ENCODE peak calls at places on chromosome 1, in eight cellular contexts. F is MM.1S, C is dorsolateral prefrontal cortex, M is mammary epithelial cell, G is body of pancreas, A is tibial artery, U is cardiac muscle cell, E is A673. N is an unnamed sample.

GRCh38 chr1:36350659-36351171 is 27.3 kb upstream of the EVA1B start:
- DNase-seq in M (peak; percentile 74), A (peak; percentile 86), G (no peak), F (no peak), U (no peak), E (peak; percentile 49), C (no peak), N (peak; percentile 78)

GRCh38 chr1:165717918-165718515 is 19.7 kb upstream of the ALDH9A1 start:
- DNase-seq in G (peak; percentile 63), M (peak; percentile 52), U (peak; percentile 53), F (peak; percentile 80), C (no peak), E (peak; percentile 70), A (no peak), N (peak; percentile 88)

GRCh38 chr1:216723274-216723780 is at the start of gene ESRRG:
- DNase-seq in C (peak; percentile 51), M (no peak), F (peak; percentile 77), A (no peak), G (peak; percentile 79), E (peak; percentile 43), U (peak; percentile 95), N (peak; percentile 7)

GRCh38 chr1:80633947-80634710 is 1166.6 kb upstream of the ADGRL2 start:
- DNase-seq in G (no peak), E (no peak), U (no peak), A (no peak), C (no peak), M (peak; percentile 2), F (no peak), N (no peak)

GRCh38 chr1:41386190-41386518 is 24.9 kb downstream of the FOXO6 start:
- DNase-seq in M (no peak), A (no peak), E (no peak), F (no peak), G (no peak), U (no peak), C (no peak), N (no peak)

GRCh38 chr1:199038188-199038587 is 399.3 kb downstream of the PTPRC start:
- DNase-seq in C (no peak), M (no peak), U (no peak), G (no peak), F (no peak), E (peak; percentile 50), A (no peak), N (no peak)

GRCh38 chr1:172185206-172185605 is 235.3 kb upstream of the C1orf105 start:
- DNase-seq in U (no peak), M (no peak), A (no peak), C (no peak), E (no peak), F (peak; percentile 83), G (no peak), N (peak; percentile 31)

GRCh38 chr1:49298304-49298703 is 521.6 kb upstream of the BEND5 start:
- DNase-seq in U (no peak), M (no peak), G (peak; percentile 61), E (peak; percentile 86), F (no peak), C (peak; percentile 46), A (no peak), N (peak; percentile 36)

GRCh38 chr1:226892534-226892895 is 22.1 kb downstream of the PSEN2 start:
- DNase-seq in A (peak; percentile 33), M (no peak), U (no peak), F (no peak), C (no peak), E (no peak), G (no peak), N (no peak)

GRCh38 chr1:29304025-29304684 is 67.8 kb downstream of the PTPRU start:
- DNase-seq in A (no peak), M (no peak), F (no peak), G (no peak), E (no peak), U (no peak), C (no peak), N (no peak)

GRCh38 chr1:228066416-228066815 is 16.1 kb upstream of the ARF1 start:
- DNase-seq in F (no peak), G (no peak), E (no peak), A (no peak), U (no peak), M (no peak), C (peak; percentile 24), N (no peak)

GRCh38 chr1:210239295-210240155 is 6.9 kb downstream of the SERTAD4 start:
- DNase-seq in U (peak; percentile 50), C (no peak), E (peak; percentile 61), G (peak; percentile 37), A (no peak), F (peak; percentile 20), M (peak; percentile 76), N (peak; percentile 66)

GRCh38 chr1:164805399-164805798 is 246.4 kb downstream of the PBX1 start:
- DNase-seq in G (no peak), U (no peak), M (no peak), F (no peak), A (no peak), C (no peak), E (no peak), N (peak; percentile 72)

GRCh38 chr1:207319207-207319606 is 2.3 kb upstream of the CD55 start:
- DNase-seq in C (no peak), G (no peak), A (no peak), F (no peak), U (no peak), E (no peak), M (no peak), N (no peak)

GRCh38 chr1:207321790-207322530 is 482 bp downstream of the CD55 start:
- DNase-seq in F (peak; percentile 19), A (no peak), E (no peak), M (no peak), G (peak; percentile 14), C (no peak), U (peak; percentile 11), N (peak; percentile 39)

GRCh38 chr1:207321045-207321789 is at the start of gene CD55:
- DNase-seq in M (peak; percentile 100), C (peak; percentile 85), E (peak; percentile 58), F (peak; percentile 98), A (peak; percentile 96), G (peak; percentile 92), U (peak; percentile 96), N (peak; percentile 97)

GRCh38 chr1:207327994-207328393 is 6.5 kb downstream of the CD55 start:
- DNase-seq in M (peak; percentile 55), G (no peak), E (no peak), U (no peak), C (no peak), F (no peak), A (no peak), N (peak; percentile 72)

GRCh38 chr1:207323425-207323976 is 2.0 kb downstream of the CD55 start:
- DNase-seq in G (no peak), M (no peak), U (no peak), A (no peak), E (no peak), F (no peak), C (no peak), N (no peak)
- H3K4me3 ChIP-seq in G (no peak overlapping the region), M (no peak overlapping the region), U (no peak overlapping the region), A (no peak overlapping the region), E (no peak overlapping the region), F (no peak overlapping the region), C (no peak overlapping the region), N (no peak overlapping the region)

DNA sequence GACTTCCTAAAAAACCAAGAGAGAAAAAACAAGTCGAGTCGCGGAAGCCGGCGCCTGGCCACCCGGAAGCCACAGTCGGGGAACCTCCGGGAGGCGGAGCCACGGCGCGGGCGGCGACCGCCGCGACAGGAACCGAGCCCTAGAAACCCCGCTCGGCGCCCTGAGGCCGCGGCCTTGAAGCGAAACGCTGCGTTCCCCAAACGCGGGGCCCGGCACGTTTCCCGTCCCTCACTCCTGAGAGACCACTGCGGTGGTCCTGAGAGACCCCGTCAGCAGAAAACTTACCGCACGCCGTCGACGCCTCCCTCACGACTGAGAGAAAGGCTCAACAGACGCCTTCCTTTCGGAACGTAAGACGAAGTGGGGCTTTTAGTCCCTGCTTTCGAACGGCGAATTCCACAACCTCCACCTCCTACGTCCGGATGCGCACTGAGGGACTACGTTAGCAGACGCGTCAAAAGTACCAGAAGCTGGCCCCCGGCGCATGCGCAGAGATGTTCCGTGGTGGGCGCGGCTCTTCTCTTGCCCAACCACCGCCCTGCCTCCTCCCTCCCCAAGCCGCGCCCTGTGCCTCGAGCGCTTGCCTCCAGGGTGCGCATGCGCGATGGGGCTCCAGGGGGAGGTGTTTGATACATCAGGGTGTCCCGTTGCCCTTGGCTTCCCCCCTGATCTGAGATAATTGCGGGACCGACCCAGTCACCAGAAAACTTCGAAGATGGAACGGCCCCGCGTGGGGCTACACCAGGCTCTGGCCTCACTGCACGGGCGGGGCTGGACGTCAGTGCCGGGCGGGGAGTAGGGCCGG is at the start of gene RSRP1:
- DNase-seq in G (peak; percentile 99), C (peak; percentile 99), F (peak; percentile 99), U (peak; percentile 100), M (peak; percentile 95), A (peak; percentile 100), E (peak; percentile 99), N (peak; percentile 99)
- TF ChIP-seq CTCF in G (peak; percentile 32), C (no peak), F (no peak), U (no peak), M (peak; percentile 3), A (no peak), E (no peak), N (peak; percentile 6)

GRCh38 chr1:61076728-61077675 is 5.4 kb upstream of the NFIA start:
- DNase-seq in M (peak; percentile 83), A (peak; percentile 91), E (peak; percentile 96), F (peak; percentile 95), C (peak; percentile 86), U (peak; percentile 96), G (peak; percentile 91), N (peak; percentile 95)

GRCh38 chr1:61077676-61078521 is 4.5 kb upstream of the NFIA start:
- DNase-seq in U (peak; percentile 99), A (peak; percentile 94), M (peak; percentile 100), C (peak; percentile 85), E (peak; percentile 100), F (peak; percentile 100), G (peak; percentile 97), N (peak; percentile 100)

GRCh38 chr1:61079898-61080336 is 2.4 kb upstream of the NFIA start:
- DNase-seq in E (peak; percentile 97), C (peak; percentile 77), A (peak; percentile 94), M (peak; percentile 68), U (peak; percentile 86), F (no peak), G (peak; percentile 87), N (peak; percentile 86)

GRCh38 chr1:61079276-61079897 is 3.0 kb upstream of the NFIA start:
- DNase-seq in A (no peak), C (no peak), G (no peak), U (peak; percentile 12), F (no peak), M (no peak), E (peak; percentile 71), N (no peak)

DNA sequence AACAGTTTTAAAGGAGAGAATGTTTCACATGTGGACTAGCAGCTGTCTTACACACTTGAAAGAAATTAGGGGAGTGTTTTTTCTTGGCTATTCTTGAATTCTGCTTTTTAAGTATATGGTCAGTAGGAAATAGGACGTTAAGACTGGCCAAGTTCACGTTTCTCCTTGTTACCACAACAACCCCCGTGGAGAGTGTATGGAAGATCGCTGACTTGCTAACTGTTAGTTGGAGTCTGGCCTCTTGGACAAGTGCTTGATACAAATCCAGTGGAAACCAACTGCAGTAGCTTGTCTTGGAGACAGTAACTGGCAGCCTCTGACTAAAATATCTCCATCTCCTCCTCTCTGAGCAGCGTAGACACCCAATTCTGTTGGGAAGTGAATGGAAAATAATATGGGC is 3.8 kb upstream of the NFIA start:
- DNase-seq in E (no peak), M (no peak), A (no peak), C (no peak), F (no peak), U (peak; percentile 57), G (no peak), N (peak; percentile 63)
- H3K4me3 ChIP-seq in E (peak overlapping the region; percentile 56), M (peak overlapping the region; percentile 23), A (no peak overlapping the region), C (peak overlapping the region; percentile 68), F (peak overlapping the region; percentile 37), U (peak overlapping the region; percentile 72), G (no peak overlapping the region), N (no peak overlapping the region)

GRCh38 chr1:232474821-232475220 is 155.1 kb downstream of the SIPA1L2 start:
- DNase-seq in M (no peak), A (no peak), G (no peak), E (no peak), U (no peak), F (no peak), C (no peak), N (peak; percentile 38)
- TF ChIP-seq CTCF in M (no peak), A (no peak), G (no peak), E (no peak), U (no peak), F (no peak), C (no peak), N (no peak)

N was measured in choroid plexus epithelial cell.